ENCODE peak calls at places on chromosome 11, in seven cellular contexts. U is kidney epithelial cell, V is astrocyte of the spinal cord, E is cardiac muscle cell, W is tibial artery, R is epithelial cell of esophagus, D is testis. B is an unnamed sample.
A peak's percentile ranks its signal among the peaks of the same experiment; 100 is the strongest.

GRCh38 chr11:131186629-131187075 is 183.8 kb upstream of the NTM start:
- DNase-seq in D (peak; percentile 33), R (peak; percentile 5), E (peak; percentile 1), V (no peak), W (no peak), U (no peak), B (peak; percentile 56)

GRCh38 chr11:133576351-133576750 is 44.0 kb upstream of the OPCML start:
- DNase-seq in V (no peak), D (peak; percentile 73), R (no peak), W (no peak), E (no peak), U (no peak), B (peak; percentile 80)

GRCh38 chr11:133693110-133693509 is 152.2 kb downstream of the SPATA19 start:
- DNase-seq in V (no peak), D (no peak), W (no peak), U (no peak), E (no peak), R (no peak), B (peak; percentile 17)

GRCh38 chr11:17991799-17992433 is 20.9 kb downstream of the SERGEF start:
- DNase-seq in D (peak; percentile 36), E (peak; percentile 73), W (no peak), V (peak; percentile 64), U (no peak), R (peak; percentile 62), B (no peak)

GRCh38 chr11:60786811-60787567 is 1.9 kb downstream of the MS4A10 start:
- DNase-seq in D (peak; percentile 83), W (no peak), R (no peak), U (peak; percentile 7), E (peak; percentile 87), V (peak; percentile 64), B (no peak)

GRCh38 chr11:115657586-115657985 is 153.4 kb upstream of the CADM1 start:
- DNase-seq in E (no peak), R (no peak), D (no peak), U (no peak), V (peak; percentile 45), W (no peak), B (no peak)

GRCh38 chr11:108647387-108647700 is 17.5 kb upstream of the DDX10 start:
- DNase-seq in W (no peak), U (no peak), E (no peak), D (no peak), R (no peak), V (no peak), B (no peak)

GRCh38 chr11:116328851-116329250 is 443.9 kb downstream of the BUD13 start:
- DNase-seq in V (no peak), R (no peak), W (no peak), D (no peak), E (no peak), U (no peak), B (peak; percentile 5)

GRCh38 chr11:47950396-47950795 is 30.0 kb upstream of the PTPRJ start:
- DNase-seq in W (no peak), U (no peak), D (no peak), E (peak; percentile 76), R (no peak), V (peak; percentile 69), B (no peak)

DNA sequence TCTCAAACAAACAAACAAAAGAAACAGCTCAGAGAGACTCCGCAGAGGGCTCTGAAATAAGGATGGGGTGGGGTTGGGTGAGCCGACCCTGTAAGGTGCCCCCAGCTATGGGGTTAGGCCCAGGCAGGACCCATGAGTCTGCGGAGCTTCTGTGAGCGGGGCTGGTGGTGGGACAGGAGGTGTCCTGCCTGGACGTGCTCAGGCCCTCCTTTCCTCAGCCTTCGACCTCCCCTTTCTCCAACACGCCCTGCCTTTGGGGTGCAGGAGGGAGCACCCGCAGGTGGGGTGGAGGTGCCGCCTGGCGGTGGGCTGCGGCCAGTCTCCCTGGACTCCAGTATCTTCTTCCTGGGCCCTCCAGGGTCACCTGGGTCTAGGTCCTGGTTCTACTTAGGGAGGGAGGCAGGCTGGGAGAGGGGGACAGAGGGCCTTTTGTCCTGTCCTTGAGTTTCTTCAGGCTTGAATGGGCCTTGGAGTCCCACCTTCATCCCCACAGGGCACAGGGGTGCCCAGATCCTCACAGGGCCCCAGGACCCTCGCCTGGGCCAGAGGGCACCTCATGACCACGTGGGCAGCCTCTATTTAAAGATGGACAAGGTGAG is 12.3 kb downstream of the PRR33 start:
- DNase-seq in D (no peak), V (no peak), U (no peak), R (no peak), E (no peak), W (peak; percentile 64), B (no peak)
- TF ChIP-seq CTCF in D (no peak), V (no peak), U (no peak), R (no peak), E (no peak), W (no peak), B (no peak)

DNA sequence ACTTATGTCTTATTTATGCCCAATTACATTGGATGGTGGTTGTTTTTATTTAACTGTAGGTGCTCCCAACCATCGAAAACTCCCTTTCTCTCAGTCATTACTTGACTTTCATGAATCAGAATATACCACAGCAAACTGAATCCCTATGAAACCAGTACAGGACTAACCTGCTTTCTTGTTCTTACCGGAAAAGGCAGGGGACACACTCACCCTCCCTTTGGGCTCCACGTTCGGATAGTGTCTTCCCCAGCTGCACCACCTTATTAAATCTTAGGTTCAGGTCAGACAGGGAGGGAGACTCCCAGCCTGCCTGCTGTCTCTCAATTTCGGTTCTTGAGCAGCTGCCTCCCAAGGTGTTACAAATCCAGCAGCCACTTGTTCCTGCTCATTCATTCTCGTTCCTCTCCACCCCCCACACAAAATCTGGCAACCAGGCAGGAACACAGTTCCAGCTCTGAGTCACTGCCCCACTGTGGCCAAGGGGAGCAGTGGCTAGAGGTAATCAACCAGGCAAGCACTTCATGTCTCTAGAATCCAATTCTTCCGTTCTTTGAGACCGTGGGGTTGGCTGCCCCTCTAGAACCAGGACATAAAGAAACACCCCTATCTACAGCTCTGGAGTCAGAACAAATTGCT is 133.0 kb downstream of the PLEKHA7 start:
- DNase-seq in W (no peak), E (peak; percentile 69), V (peak; percentile 72), D (peak; percentile 82), R (peak; percentile 84), U (peak; percentile 49), B (no peak)
- TF ChIP-seq CTCF in W (peak; percentile 24), E (peak; percentile 61), V (peak; percentile 44), D (peak; percentile 54), R (peak; percentile 59), U (peak; percentile 58), B (peak; percentile 46)

GRCh38 chr11:67646535-67647336 is 3.8 kb downstream of the ACY3 start:
- DNase-seq in W (peak; percentile 63), D (no peak), V (no peak), E (no peak), R (no peak), U (no peak), B (peak; percentile 23)

GRCh38 chr11:67644042-67644441 is 4.5 kb upstream of the TBX10 start:
- DNase-seq in E (peak; percentile 27), D (no peak), W (no peak), U (no peak), V (no peak), R (peak; percentile 54), B (peak; percentile 48)

GRCh38 chr11:67644472-67645418 is 5.2 kb upstream of the TBX10 start:
- DNase-seq in D (no peak), E (no peak), R (no peak), V (no peak), U (no peak), W (no peak), B (peak; percentile 47)

GRCh38 chr11:67647471-67647870 is 3.1 kb downstream of the ACY3 start:
- DNase-seq in V (no peak), E (no peak), U (no peak), D (no peak), R (no peak), W (no peak), B (no peak)

DNA sequence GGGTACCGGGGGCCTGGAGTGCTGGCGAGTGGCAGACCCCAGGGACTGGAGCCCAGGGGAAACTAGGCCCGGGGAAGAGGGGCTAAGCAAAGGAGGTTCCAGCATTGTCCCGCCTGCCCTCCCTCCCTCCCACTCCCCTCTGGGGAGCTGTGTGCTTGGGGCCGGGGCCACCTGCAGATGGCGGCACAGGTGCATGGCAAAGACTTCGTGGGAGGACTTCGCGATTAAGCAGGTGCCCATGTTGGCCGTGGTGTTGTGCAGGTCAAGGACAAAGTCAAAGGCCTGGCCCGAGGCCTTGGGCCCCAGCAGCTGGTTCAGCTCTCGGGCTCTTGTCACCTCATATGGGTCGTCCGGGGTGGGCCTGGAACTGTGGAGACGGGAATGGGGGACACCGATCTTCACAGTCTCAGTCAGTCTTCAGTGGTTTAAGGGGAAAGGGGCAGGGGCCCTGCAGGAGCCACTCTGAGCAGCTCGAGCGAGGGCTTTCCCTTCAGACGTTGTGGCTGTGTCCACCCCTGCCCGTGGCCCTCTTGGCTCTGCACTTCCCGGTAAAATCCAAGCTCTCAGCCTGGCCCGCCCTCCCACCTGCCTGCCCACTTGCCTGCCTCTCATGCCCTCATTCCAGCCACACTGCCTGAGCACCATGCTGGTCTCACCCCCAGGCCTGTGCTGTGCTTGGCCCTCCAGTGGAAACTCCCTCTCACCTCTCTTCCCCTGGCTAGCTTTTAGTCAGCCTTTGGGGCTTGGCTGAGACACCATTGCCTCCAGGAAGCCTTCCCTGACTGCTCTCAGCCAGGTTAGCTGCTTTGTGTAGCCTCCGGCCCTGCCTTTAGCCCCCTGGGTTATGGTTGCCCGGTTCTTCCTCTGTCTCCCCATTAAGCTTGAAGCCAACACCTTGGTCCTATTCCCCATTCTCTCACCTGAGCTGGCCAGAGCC is 4.7 kb downstream of the ACY3 start:
- DNase-seq in R (no peak), V (no peak), E (no peak), D (no peak), W (no peak), U (no peak), B (peak; percentile 65)
- TF ChIP-seq CTCF in R (no peak), V (no peak), E (no peak), D (no peak), W (no peak), U (no peak), B (peak; percentile 56)

GRCh38 chr11:95791385-95792033 is 1.2 kb downstream of the CEP57 start:
- DNase-seq in U (no peak), D (no peak), E (no peak), R (peak; percentile 8), W (no peak), V (no peak), B (no peak)

GRCh38 chr11:95790123-95790932 is at the start of gene CEP57:
- DNase-seq in W (peak; percentile 96), D (peak; percentile 99), V (peak; percentile 99), R (peak; percentile 99), U (peak; percentile 95), E (peak; percentile 99), B (peak; percentile 97)

GRCh38 chr11:95790933-95791247 is 592 bp downstream of the CEP57 start:
- DNase-seq in U (no peak), R (peak; percentile 75), V (peak; percentile 61), W (peak; percentile 83), D (peak; percentile 83), E (peak; percentile 72), B (peak; percentile 66)

GRCh38 chr11:95789506-95790122 is at the start of gene FAM76B:
- DNase-seq in U (peak; percentile 96), D (peak; percentile 99), V (peak; percentile 100), E (peak; percentile 99), W (peak; percentile 99), R (peak; percentile 99), B (peak; percentile 98)

DNA sequence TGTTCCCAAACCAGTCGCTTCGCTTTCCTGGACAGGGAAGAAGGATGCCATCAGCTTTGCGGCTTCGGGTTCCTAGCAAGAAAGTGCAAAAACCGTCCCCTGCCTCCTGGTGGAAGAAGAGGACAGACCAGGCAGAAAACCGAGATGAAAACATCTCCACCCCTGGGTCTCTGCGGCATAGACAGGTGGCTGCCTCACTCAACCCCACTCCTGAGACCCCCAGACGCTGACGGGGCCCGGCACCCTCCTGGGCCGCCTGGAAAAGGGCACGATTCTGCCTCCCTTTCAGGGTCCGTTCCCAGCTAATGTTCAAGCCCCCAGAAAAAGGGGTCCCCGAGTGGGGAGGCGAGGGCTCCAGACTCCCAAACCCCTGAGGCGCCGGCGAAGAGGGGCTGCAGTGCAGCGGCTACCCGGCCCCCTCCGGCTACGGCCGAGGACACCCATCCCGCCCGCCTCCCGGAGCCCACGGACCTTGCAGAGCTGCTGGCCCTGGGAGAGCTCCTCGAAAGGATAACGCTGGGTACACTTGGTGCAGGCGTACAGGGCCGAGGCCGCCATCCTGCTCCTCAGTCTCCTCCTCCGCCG is 569 bp downstream of the FAM76B start:
- DNase-seq in R (peak; percentile 28), E (peak; percentile 41), V (peak; percentile 46), W (no peak), U (no peak), D (peak; percentile 52), B (peak; percentile 57)
- TF ChIP-seq CTCF in R (peak; percentile 32), E (peak; percentile 27), V (peak; percentile 48), W (no peak), U (peak; percentile 37), D (no peak), B (peak; percentile 57)

B was measured in H9.